ENCODE peak calls at places on chromosome 13, in five cellular contexts. Q, F, V, L and G are unnamed samples.

GRCh38 chr13:113629814-113630213 is 28.2 kb downstream of the ATP4B start:
- DNase-seq in Q (peak; percentile 19), F (no peak), V (no peak), L (no peak), G (peak; percentile 9)

GRCh38 chr13:106573855-106574254 is 5.9 kb upstream of the ARGLU1 start:
- DNase-seq in Q (peak; percentile 56), F (peak; percentile 69), V (no peak), L (no peak), G (peak; percentile 40)

GRCh38 chr13:112332727-112333126 is 43.4 kb upstream of the SPACA7 start:
- DNase-seq in Q (no peak), F (no peak), V (no peak), L (no peak), G (no peak)

GRCh38 chr13:71699342-71699741 is 167.7 kb downstream of the DACH1 start:
- DNase-seq in Q (no peak), F (no peak), V (no peak), L (no peak), G (no peak)

GRCh38 chr13:109998808-109999528 is 212.6 kb upstream of the IRS2 start:
- DNase-seq in Q (no peak), F (peak; percentile 84), V (no peak), L (no peak), G (no peak)

GRCh38 chr13:25378528-25378927 is 6.8 kb downstream of the ATP8A2 start:
- DNase-seq in Q (no peak), F (no peak), V (no peak), L (no peak), G (no peak)

GRCh38 chr13:45102136-45102802 is 18.0 kb upstream of the GTF2F2 start:
- DNase-seq in Q (no peak), F (no peak), V (no peak), L (no peak), G (no peak)

GRCh38 chr13:40334031-40334430 is 332.4 kb downstream of the FOXO1 start:
- DNase-seq in Q (no peak), F (no peak), V (no peak), L (no peak), G (no peak)

GRCh38 chr13:109162248-109163051 is 533.0 kb downstream of the MYO16 start:
- DNase-seq in Q (no peak), F (no peak), V (no peak), L (no peak), G (no peak)

GRCh38 chr13:77196052-77196618 is 130.8 kb downstream of the MYCBP2 start:
- DNase-seq in Q (no peak), F (no peak), V (no peak), L (no peak), G (no peak)

GRCh38 chr13:110683203-110683883 is 22.6 kb downstream of the CARS2 start:
- DNase-seq in Q (no peak), F (peak; percentile 55), V (no peak), L (no peak), G (no peak)

GRCh38 chr13:79775830-79776229 is 294.9 kb downstream of the NDFIP2 start:
- DNase-seq in Q (no peak), F (peak; percentile 78), V (peak; percentile 33), L (no peak), G (no peak)

GRCh38 chr13:112184851-112185371 is 118.0 kb downstream of the SOX1 start:
- DNase-seq in Q (no peak), F (no peak), V (no peak), L (no peak), G (no peak)

GRCh38 chr13:83121904-83122303 is 760.4 kb downstream of the SLITRK1 start:
- DNase-seq in Q (no peak), F (no peak), V (no peak), L (no peak), G (no peak)

GRCh38 chr13:109738298-109738746 is 48.1 kb downstream of the IRS2 start:
- DNase-seq in Q (no peak), F (no peak), V (no peak), L (no peak), G (no peak)

GRCh38 chr13:37226966-37227365 is 121.5 kb upstream of the CSNK1A1L start:
- DNase-seq in Q (no peak), F (peak; percentile 48), V (no peak), L (no peak), G (no peak)

GRCh38 chr13:31056650-31057275 is 104.9 kb downstream of the HSPH1 start:
- DNase-seq in Q (no peak), F (peak; percentile 51), V (no peak), L (no peak), G (no peak)